ENCODE peak calls at places on chromosomes 7 and 10, in five cellular contexts. J, A, Z, M and T are unnamed samples.

GRCh38 chr10:17431871-17432311 is 22.5 kb downstream of the ST8SIA6 start:
- DNase-seq in J (no peak), A (no peak), Z (no peak), M (peak), T (no peak)

GRCh38 chr10:72466018-72466417 is 111.3 kb upstream of the DNAJB12 start:
- DNase-seq in J (no peak), A (no peak), Z (no peak), M (peak), T (no peak)

GRCh38 chr7:93476491-93477344 is 97.8 kb downstream of the CALCR start:
- DNase-seq in J (no peak), A (no peak), Z (no peak), M (no peak), T (no peak)

GRCh38 chr7:5532520-5533335 is 109.1 kb upstream of the TNRC18 start:
- DNase-seq in J (no peak), A (no peak), Z (no peak), M (no peak), T (peak)

GRCh38 chr10:61894150-61894549 is 7.3 kb upstream of the ARID5B start:
- DNase-seq in J (no peak), A (no peak), Z (no peak), M (peak), T (no peak)

GRCh38 chr7:36119005-36119711 is 33.9 kb upstream of the EEPD1 start:
- DNase-seq in J (peak), A (no peak), Z (peak), M (peak), T (no peak)

GRCh38 chr10:98391578-98391991 is 23.4 kb downstream of the PYROXD2 start:
- DNase-seq in J (no peak), A (no peak), Z (no peak), M (no peak), T (peak)

GRCh38 chr7:43721193-43721806 is 8.0 kb downstream of the COA1 start:
- DNase-seq in J (no peak), A (no peak), Z (peak), M (peak), T (no peak)

GRCh38 chr7:154862153-154862791 is 140.7 kb downstream of the PAXIP1 start:
- DNase-seq in J (no peak), A (no peak), Z (no peak), M (no peak), T (peak)

GRCh38 chr10:96289218-96289910 is 14.9 kb upstream of the DNTT start:
- DNase-seq in J (no peak), A (no peak), Z (no peak), M (no peak), T (no peak)

GRCh38 chr7:69129524-69129923 is 468.8 kb upstream of the AUTS2 start:
- DNase-seq in J (no peak), A (no peak), Z (no peak), M (peak), T (no peak)

GRCh38 chr10:28906934-28907333 is 229.6 kb downstream of the BAMBI start:
- DNase-seq in J (no peak), A (no peak), Z (no peak), M (peak), T (no peak)

GRCh38 chr10:106327747-106328146 is 836.8 kb downstream of the SORCS1 start:
- DNase-seq in J (no peak), A (no peak), Z (no peak), M (no peak), T (no peak)

GRCh38 chr7:2505401-2505800 is 14.2 kb upstream of the LFNG start:
- DNase-seq in J (no peak), A (no peak), Z (no peak), M (no peak), T (no peak)

GRCh38 chr10:35940067-35940989 is 298.2 kb upstream of the FZD8 start:
- DNase-seq in J (peak), A (no peak), Z (no peak), M (no peak), T (no peak)

GRCh38 chr7:155533120-155533826 is 13.1 kb downstream of the CNPY1 start:
- DNase-seq in J (no peak), A (no peak), Z (no peak), M (no peak), T (no peak)

GRCh38 chr7:100080895-100081534 is 508 bp downstream of the ZNF3 start:
- DNase-seq in J (no peak), A (no peak), Z (no peak), M (peak), T (peak)

GRCh38 chr7:100079024-100079560 is 2.4 kb downstream of the ZNF3 start:
- DNase-seq in J (no peak), A (no peak), Z (no peak), M (no peak), T (no peak)

GRCh38 chr7:100085515-100085914 is 3.3 kb upstream of the COPS6 start:
- DNase-seq in J (no peak), A (no peak), Z (no peak), M (no peak), T (no peak)

GRCh38 chr7:100081535-100082102 is at the start of gene ZNF3:
- DNase-seq in J (peak), A (peak), Z (peak), M (peak), T (peak)

DNA sequence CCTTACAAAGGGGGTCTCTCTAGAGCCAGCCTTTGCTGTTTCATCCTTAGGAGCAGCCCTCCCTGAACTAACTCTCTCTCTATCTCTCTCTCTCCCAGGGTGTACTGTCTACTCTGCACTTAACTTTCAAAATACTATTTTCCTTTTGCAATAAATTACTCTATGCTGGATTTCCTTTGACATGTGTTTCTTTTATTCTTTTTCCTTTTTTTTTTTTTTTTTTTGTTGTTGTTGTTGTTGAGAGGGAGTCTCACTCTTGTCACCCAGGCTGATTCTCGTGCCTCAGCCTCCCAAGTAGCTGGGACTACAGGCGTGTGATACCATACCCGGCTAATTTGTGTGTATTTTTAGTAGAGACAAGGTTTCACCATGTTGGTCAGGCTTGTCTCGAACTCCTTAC is 1.5 kb upstream of the ZNF3 start:
- DNase-seq in J (no peak), A (no peak), Z (no peak), M (no peak), T (no peak)
- H3K4me3 ChIP-seq in J (no peak), A (no peak), Z (no peak), M (no peak), T (no peak)

DNA sequence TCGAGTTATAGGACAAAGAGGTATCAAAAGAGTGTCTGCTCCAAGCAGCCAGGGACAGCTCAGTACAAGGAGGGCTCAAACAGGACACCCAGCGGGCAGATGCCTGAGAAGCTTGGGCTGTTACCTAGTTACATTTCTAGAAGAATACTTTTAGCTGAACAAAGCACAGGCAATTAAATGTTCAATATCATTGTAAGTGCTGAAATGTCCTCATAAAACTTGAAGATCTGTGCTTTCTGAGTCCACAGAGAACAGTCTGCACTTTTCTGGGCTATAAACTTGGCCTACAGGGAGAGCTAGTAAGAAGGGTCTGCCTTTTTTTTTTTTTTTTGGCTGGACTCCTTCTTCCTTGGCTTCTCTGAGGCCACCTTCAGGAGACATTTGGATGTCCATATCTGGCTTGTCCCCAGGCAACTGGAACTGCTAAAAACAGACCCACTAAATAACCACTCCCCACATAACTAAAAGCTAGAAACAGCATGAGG is 123.2 kb downstream of the SLC16A9 start:
- DNase-seq in J (no peak), A (no peak), Z (no peak), M (no peak), T (no peak)
- H3K27ac ChIP-seq in J (no peak), A (no peak), Z (no peak), M (no peak), T (no peak)

GRCh38 chr10:93074597-93075368 is 1.1 kb downstream of the CYP26A1 start:
- DNase-seq in J (no peak), A (no peak), Z (no peak), M (no peak), T (no peak)
- H3K4me3 ChIP-seq in J (no peak), A (no peak), Z (peak), M (no peak), T (peak)

DNA sequence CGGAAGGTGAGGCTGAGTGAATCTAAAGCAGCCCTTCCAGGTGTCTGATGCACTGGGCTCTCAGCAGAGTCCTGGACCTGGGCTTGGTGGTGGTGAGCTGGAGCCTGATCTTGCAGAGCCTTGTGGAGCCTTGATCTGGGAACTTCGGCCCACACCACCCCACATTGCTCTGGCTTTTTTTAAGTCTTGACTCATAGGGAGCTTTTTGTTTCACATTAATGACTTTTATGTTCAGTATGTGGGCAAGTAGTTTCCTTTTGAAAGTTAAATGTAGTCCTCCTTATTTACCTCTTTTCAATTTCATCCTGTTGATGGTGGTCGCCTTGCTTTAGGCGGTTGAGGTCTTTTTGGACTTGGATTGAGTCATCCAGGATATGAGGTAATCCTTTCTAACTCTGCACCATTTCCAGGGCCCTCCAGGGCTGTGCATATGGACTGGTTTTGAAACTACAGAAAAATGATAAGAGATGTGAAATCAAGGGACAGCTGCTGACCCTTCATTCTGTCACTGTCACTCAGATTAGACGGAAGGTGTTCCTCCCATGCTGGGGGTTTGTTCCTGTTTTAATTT is 2.9 kb upstream of the NRAP start:
- DNase-seq in J (no peak), A (no peak), Z (peak), M (peak), T (no peak)
- H3K27ac ChIP-seq in J (no peak), A (no peak), Z (no peak), M (no peak), T (no peak)

GRCh38 chr10:26621889-26622681 is 75.4 kb upstream of the PDSS1 start:
- DNase-seq in J (no peak), A (no peak), Z (no peak), M (peak), T (peak)
- H3K4me3 ChIP-seq in J (no peak), A (no peak), Z (no peak), M (no peak), T (no peak)

GRCh38 chr7:138981332-138982203 is at the start of gene KIAA1549:
- DNase-seq in J (no peak), A (no peak), Z (peak), M (peak), T (peak)
- H3K27ac ChIP-seq in J (no peak), A (no peak), Z (no peak), M (no peak), T (no peak)